ENCODE peak calls at places on chromosomes 1 and 21, in seven cellular contexts. One of them, this sample, is unnamed.

GRCh38 chr1:107404756-107405155 is 263.9 kb downstream of the NTNG1 start:
- DNase-seq in right lobe of liver: no peak
- DNase-seq in natural killer cell: no peak
- DNase-seq in stimulated activated CD4-positive, alpha-beta T cell treated with anti-CD3 and anti-CD28 coated beads, Interleukin-12 subunit alpha, Interleukin-12 subunit beta, amount 100 ng/mL, for 4 hours: no peak
- DNase-seq in activated effector memory CD4-positive, alpha-beta T cell treated with anti-CD3 and anti-CD28 coated beads, Interleukin-2, amount 50 U/mL, for 16 hours: no peak
- DNase-seq in kidney tubule cell: peak; percentile 37
- DNase-seq in heart left ventricle: no peak
- DNase-seq in this sample: no peak

GRCh38 chr1:16145030-16145987 is 10.6 kb downstream of the EPHA2 start:
- DNase-seq in natural killer cell: no peak
- DNase-seq in right lobe of liver: peak; percentile 95
- DNase-seq in stimulated activated CD4-positive, alpha-beta T cell treated with anti-CD3 and anti-CD28 coated beads, Interleukin-12 subunit alpha, Interleukin-12 subunit beta, amount 100 ng/mL, for 4 hours: no peak
- DNase-seq in heart left ventricle: peak; percentile 89
- DNase-seq in kidney tubule cell: peak; percentile 98
- DNase-seq in activated effector memory CD4-positive, alpha-beta T cell treated with anti-CD3 and anti-CD28 coated beads, Interleukin-2, amount 50 U/mL, for 16 hours: no peak
- DNase-seq in this sample: peak; percentile 96

GRCh38 chr1:5847013-5847654 is 145.1 kb downstream of the NPHP4 start:
- DNase-seq in natural killer cell: no peak
- DNase-seq in right lobe of liver: no peak
- DNase-seq in activated effector memory CD4-positive, alpha-beta T cell treated with anti-CD3 and anti-CD28 coated beads, Interleukin-2, amount 50 U/mL, for 16 hours: no peak
- DNase-seq in heart left ventricle: no peak
- DNase-seq in kidney tubule cell: peak; percentile 17
- DNase-seq in stimulated activated CD4-positive, alpha-beta T cell treated with anti-CD3 and anti-CD28 coated beads, Interleukin-12 subunit alpha, Interleukin-12 subunit beta, amount 100 ng/mL, for 4 hours: no peak
- DNase-seq in this sample: peak; percentile 58

GRCh38 chr1:3695326-3696217 is 43.3 kb downstream of the TP73 start:
- DNase-seq in stimulated activated CD4-positive, alpha-beta T cell treated with anti-CD3 and anti-CD28 coated beads, Interleukin-12 subunit alpha, Interleukin-12 subunit beta, amount 100 ng/mL, for 4 hours: peak; percentile 42
- DNase-seq in kidney tubule cell: peak; percentile 47
- DNase-seq in heart left ventricle: peak; percentile 40
- DNase-seq in activated effector memory CD4-positive, alpha-beta T cell treated with anti-CD3 and anti-CD28 coated beads, Interleukin-2, amount 50 U/mL, for 16 hours: peak; percentile 70
- DNase-seq in natural killer cell: no peak
- DNase-seq in right lobe of liver: no peak
- DNase-seq in this sample: peak; percentile 44

GRCh38 chr1:78255378-78255777 is 209.6 kb downstream of the GIPC2 start:
- DNase-seq in right lobe of liver: no peak
- DNase-seq in stimulated activated CD4-positive, alpha-beta T cell treated with anti-CD3 and anti-CD28 coated beads, Interleukin-12 subunit alpha, Interleukin-12 subunit beta, amount 100 ng/mL, for 4 hours: no peak
- DNase-seq in heart left ventricle: no peak
- DNase-seq in activated effector memory CD4-positive, alpha-beta T cell treated with anti-CD3 and anti-CD28 coated beads, Interleukin-2, amount 50 U/mL, for 16 hours: no peak
- DNase-seq in natural killer cell: no peak
- DNase-seq in kidney tubule cell: no peak
- DNase-seq in this sample: no peak

GRCh38 chr1:5389101-5389885 is 602.9 kb downstream of the NPHP4 start:
- DNase-seq in stimulated activated CD4-positive, alpha-beta T cell treated with anti-CD3 and anti-CD28 coated beads, Interleukin-12 subunit alpha, Interleukin-12 subunit beta, amount 100 ng/mL, for 4 hours: no peak
- DNase-seq in natural killer cell: no peak
- DNase-seq in activated effector memory CD4-positive, alpha-beta T cell treated with anti-CD3 and anti-CD28 coated beads, Interleukin-2, amount 50 U/mL, for 16 hours: no peak
- DNase-seq in right lobe of liver: no peak
- DNase-seq in heart left ventricle: no peak
- DNase-seq in kidney tubule cell: no peak
- DNase-seq in this sample: no peak

GRCh38 chr1:175158133-175158532 is 34.4 kb downstream of the KIAA0040 start:
- DNase-seq in activated effector memory CD4-positive, alpha-beta T cell treated with anti-CD3 and anti-CD28 coated beads, Interleukin-2, amount 50 U/mL, for 16 hours: no peak
- DNase-seq in stimulated activated CD4-positive, alpha-beta T cell treated with anti-CD3 and anti-CD28 coated beads, Interleukin-12 subunit alpha, Interleukin-12 subunit beta, amount 100 ng/mL, for 4 hours: no peak
- DNase-seq in heart left ventricle: no peak
- DNase-seq in kidney tubule cell: peak; percentile 39
- DNase-seq in right lobe of liver: no peak
- DNase-seq in natural killer cell: no peak
- DNase-seq in this sample: no peak

GRCh38 chr1:185663771-185664296 is 70.4 kb upstream of the HMCN1 start:
- DNase-seq in kidney tubule cell: no peak
- DNase-seq in activated effector memory CD4-positive, alpha-beta T cell treated with anti-CD3 and anti-CD28 coated beads, Interleukin-2, amount 50 U/mL, for 16 hours: no peak
- DNase-seq in right lobe of liver: no peak
- DNase-seq in natural killer cell: no peak
- DNase-seq in heart left ventricle: no peak
- DNase-seq in stimulated activated CD4-positive, alpha-beta T cell treated with anti-CD3 and anti-CD28 coated beads, Interleukin-12 subunit alpha, Interleukin-12 subunit beta, amount 100 ng/mL, for 4 hours: no peak
- DNase-seq in this sample: no peak

GRCh38 chr21:38661296-38662223 is 144.2 kb upstream of the ETS2 start:
- DNase-seq in heart left ventricle: peak; percentile 23
- DNase-seq in kidney tubule cell: no peak
- DNase-seq in stimulated activated CD4-positive, alpha-beta T cell treated with anti-CD3 and anti-CD28 coated beads, Interleukin-12 subunit alpha, Interleukin-12 subunit beta, amount 100 ng/mL, for 4 hours: no peak
- DNase-seq in activated effector memory CD4-positive, alpha-beta T cell treated with anti-CD3 and anti-CD28 coated beads, Interleukin-2, amount 50 U/mL, for 16 hours: no peak
- DNase-seq in natural killer cell: no peak
- DNase-seq in right lobe of liver: no peak
- DNase-seq in this sample: peak; percentile 5

GRCh38 chr1:220789532-220790147 is 2.9 kb downstream of the MTARC1 start:
- DNase-seq in heart left ventricle: no peak
- DNase-seq in natural killer cell: no peak
- DNase-seq in kidney tubule cell: no peak
- DNase-seq in right lobe of liver: no peak
- DNase-seq in activated effector memory CD4-positive, alpha-beta T cell treated with anti-CD3 and anti-CD28 coated beads, Interleukin-2, amount 50 U/mL, for 16 hours: no peak
- DNase-seq in stimulated activated CD4-positive, alpha-beta T cell treated with anti-CD3 and anti-CD28 coated beads, Interleukin-12 subunit alpha, Interleukin-12 subunit beta, amount 100 ng/mL, for 4 hours: no peak
- DNase-seq in this sample: no peak

GRCh38 chr1:170581041-170581440 is 49.1 kb downstream of the GORAB start:
- DNase-seq in activated effector memory CD4-positive, alpha-beta T cell treated with anti-CD3 and anti-CD28 coated beads, Interleukin-2, amount 50 U/mL, for 16 hours: no peak
- DNase-seq in kidney tubule cell: no peak
- DNase-seq in heart left ventricle: no peak
- DNase-seq in stimulated activated CD4-positive, alpha-beta T cell treated with anti-CD3 and anti-CD28 coated beads, Interleukin-12 subunit alpha, Interleukin-12 subunit beta, amount 100 ng/mL, for 4 hours: no peak
- DNase-seq in right lobe of liver: no peak
- DNase-seq in natural killer cell: no peak
- DNase-seq in this sample: no peak

This sample was measured in SJCRH30.